ENCODE peak calls at places on chromosomes 2 and 18, in six cellular contexts. U is transverse colon, I is gastrocnemius medialis, G is IMR-90, N is HCT116, F is esophagus squamous epithelium. Z is an unnamed sample. For H3K4me1, the result is how much of the 10 kb centered on the place peaks cover.

GRCh38 chr2:27095745-27096651 is 9.4 kb downstream of the KHK start:
- DNase-seq in U (peak), I (peak), G (peak), F (no peak), N (no peak), Z (peak)

GRCh38 chr18:48967545-48967944 is 16.8 kb upstream of the SMAD7 start:
- DNase-seq in U (no peak), I (no peak), N (no peak), F (no peak), G (no peak), Z (no peak)

GRCh38 chr18:46756172-46756558 is 688 bp downstream of the ST8SIA5 start:
- DNase-seq in U (no peak), I (no peak), G (no peak), N (no peak), F (no peak), Z (no peak)

GRCh38 chr2:153133716-153134115 is 344.8 kb downstream of the RPRM start:
- DNase-seq in F (no peak), I (no peak), U (no peak), G (no peak), N (no peak), Z (no peak)

GRCh38 chr18:45567123-45567522 is 48.2 kb upstream of the SLC14A2 start:
- DNase-seq in N (no peak), U (no peak), G (peak), F (no peak), I (peak), Z (no peak)

GRCh38 chr2:121075006-121075545 is 209.9 kb downstream of the TFCP2L1 start:
- DNase-seq in G (peak), N (peak), I (peak), F (no peak), U (peak), Z (peak)

GRCh38 chr2:30412392-30413321 is 34.4 kb upstream of the LCLAT1 start:
- DNase-seq in G (peak), U (peak), N (no peak), I (peak), F (no peak), Z (peak)

GRCh38 chr2:230871361-230872150 is 6.8 kb downstream of the ITM2C start:
- DNase-seq in N (no peak), I (no peak), U (no peak), G (no peak), F (no peak), Z (no peak)

GRCh38 chr2:167487728-167488127 is 599.4 kb downstream of the XIRP2 start:
- DNase-seq in U (no peak), I (no peak), F (no peak), G (no peak), N (no peak), Z (no peak)

GRCh38 chr18:31983020-31983419 is 35.6 kb upstream of the RNF125 start:
- DNase-seq in G (no peak), U (peak), F (no peak), I (no peak), N (no peak), Z (no peak)

GRCh38 chr2:36672199-36672598 is 24.3 kb upstream of the VIT start:
- DNase-seq in U (no peak), I (no peak), F (no peak), N (peak), G (peak), Z (no peak)

GRCh38 chr2:171964328-171964727 is 35.4 kb upstream of the METAP1D start:
- DNase-seq in I (no peak), N (no peak), G (no peak), U (no peak), F (no peak), Z (no peak)

GRCh38 chr18:77055429-77056310 is 76.9 kb downstream of the MBP start:
- DNase-seq in N (no peak), F (no peak), I (no peak), G (peak), U (no peak), Z (no peak)

GRCh38 chr18:12005542-12006487 is 24.5 kb downstream of the IMPA2 start:
- DNase-seq in F (no peak), N (no peak), U (peak), G (no peak), I (no peak), Z (no peak)

GRCh38 chr2:38534746-38535403 is 67.9 kb downstream of the HNRNPLL start:
- DNase-seq in N (no peak), G (no peak), U (peak), I (no peak), F (no peak), Z (no peak)

GRCh38 chr2:3009499-3009882 is 368.1 kb downstream of the EIPR1 start:
- DNase-seq in N (no peak), G (no peak), F (no peak), U (no peak), I (no peak), Z (no peak)

GRCh38 chr2:240000671-240001070 is 24.5 kb downstream of the NDUFA10 start:
- DNase-seq in I (no peak), U (peak), G (no peak), F (no peak), N (no peak), Z (no peak)

GRCh38 chr18:61580061-61580460 is 246.8 kb downstream of the CDH20 start:
- DNase-seq in I (no peak), N (no peak), G (no peak), F (no peak), U (no peak), Z (no peak)

GRCh38 chr2:60852282-60852860 is 29.0 kb upstream of the REL start:
- DNase-seq in N (no peak), U (no peak), I (peak), G (no peak), F (no peak), Z (no peak)

GRCh38 chr2:221125691-221126090 is 446.4 kb downstream of the EPHA4 start:
- DNase-seq in U (no peak), N (no peak), I (no peak), G (peak), F (no peak), Z (no peak)

GRCh38 chr2:23681356-23682140 is 245.4 kb downstream of the ATAD2B start:
- DNase-seq in U (no peak), N (no peak), I (no peak), F (no peak), G (no peak), Z (no peak)

GRCh38 chr2:235903803-235904637 is 264.2 kb downstream of the GBX2 start:
- DNase-seq in F (no peak), G (no peak), N (no peak), I (no peak), U (no peak), Z (no peak)

GRCh38 chr2:24658531-24659202 is 134.5 kb downstream of the PTRHD1 start:
- DNase-seq in N (no peak), F (no peak), I (peak), G (no peak), U (no peak), Z (no peak)

GRCh38 chr2:9114457-9114856 is 92.2 kb upstream of the ASAP2 start:
- DNase-seq in N (no peak), I (no peak), F (no peak), U (no peak), G (no peak), Z (no peak)

GRCh38 chr2:177281400-177282021 is 17.0 kb upstream of the NFE2L2 start:
- DNase-seq in F (no peak), U (no peak), I (no peak), G (no peak), N (no peak), Z (no peak)

GRCh38 chr2:230758566-230759480 is 46.2 kb downstream of the CAB39 start:
- DNase-seq in U (no peak), F (no peak), N (no peak), I (no peak), G (peak), Z (no peak)

GRCh38 chr2:109265369-109265768 is 136.4 kb downstream of the SH3RF3 start:
- DNase-seq in I (no peak), F (no peak), N (no peak), U (no peak), G (no peak), Z (no peak)

DNA sequence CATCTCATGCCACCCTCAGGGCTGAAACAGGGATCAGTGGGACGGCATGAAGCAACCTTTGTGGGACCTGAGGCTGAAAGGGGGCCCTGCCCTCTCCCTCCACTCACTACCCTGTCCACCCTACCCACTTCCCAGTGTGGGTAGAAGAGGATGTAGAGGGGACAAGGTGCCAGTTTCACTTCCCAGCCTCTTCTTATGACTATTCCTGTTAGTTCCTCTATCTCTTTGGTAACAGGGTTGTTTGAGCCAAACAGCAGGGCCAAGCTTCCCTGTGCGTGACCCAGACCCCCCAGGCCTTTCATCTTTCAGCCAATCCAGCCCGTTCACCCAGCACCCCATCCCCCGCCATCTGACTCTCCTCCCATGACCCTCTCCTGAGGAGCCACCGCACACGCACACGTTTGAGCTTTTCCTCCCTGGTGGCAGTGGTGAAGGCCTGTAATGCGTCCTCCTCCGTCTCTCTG is 82.3 kb downstream of the STPG4 start:
- DNase-seq in G (no peak), F (no peak), I (peak), U (peak), N (no peak), Z (peak)
- H3K4me1 ChIP-seq in G (half or more), F (half or more), I (half or more), U (half or more), N (half or more), Z (under half)

DNA sequence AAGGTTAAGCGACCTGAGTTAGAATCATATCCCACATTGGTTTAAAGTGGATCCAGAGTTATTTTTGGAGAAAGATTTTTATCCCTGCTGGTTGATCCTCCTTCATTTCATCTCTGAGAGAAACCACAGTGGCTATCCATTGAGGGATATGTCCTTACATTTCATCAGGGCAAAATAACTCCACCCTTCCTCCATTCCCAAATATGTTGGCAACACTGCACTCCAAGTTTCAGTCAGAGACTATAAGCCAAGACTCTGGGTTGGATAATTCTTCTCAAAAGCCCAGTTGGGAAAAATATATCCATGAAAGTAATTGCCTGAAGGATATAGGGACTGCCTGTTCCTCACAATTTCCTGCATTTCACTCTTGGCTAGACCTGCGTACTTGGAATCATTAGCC is 27.8 kb upstream of the EPB41L3 start:
- DNase-seq in U (no peak), G (no peak), F (no peak), N (no peak), I (no peak), Z (no peak)
- H3K27ac ChIP-seq in U (no peak), G (no peak), F (no peak), N (no peak), I (no peak), Z (no peak)

GRCh38 chr2:183542593-183542992 is 418.4 kb downstream of the NUP35 start:
- DNase-seq in G (no peak), N (no peak), I (no peak), F (no peak), U (peak), Z (no peak)
- TF ChIP-seq POLR2A in G (no peak), N (no peak), I (no peak), F (no peak), U (no peak), Z (no peak)

GRCh38 chr2:95021847-95022246 is 3.7 kb upstream of the MAL start:
- DNase-seq in U (no peak), I (no peak), N (no peak), F (no peak), G (no peak), Z (no peak)

GRCh38 chr2:95022309-95023221 is 2.9 kb upstream of the MAL start:
- DNase-seq in N (peak), F (no peak), I (peak), U (peak), G (peak), Z (no peak)

GRCh38 chr2:95019572-95019971 is 5.9 kb upstream of the MAL start:
- DNase-seq in N (no peak), F (no peak), G (no peak), I (no peak), U (no peak), Z (no peak)

GRCh38 chr2:95020275-95021014 is 5.1 kb upstream of the MAL start:
- DNase-seq in I (no peak), U (no peak), F (no peak), N (no peak), G (no peak), Z (no peak)

GRCh38 chr2:95021015-95021399 is 4.5 kb upstream of the MAL start:
- DNase-seq in F (no peak), U (no peak), G (no peak), N (no peak), I (no peak), Z (no peak)
- H3K4me1 ChIP-seq in F (under half), U (under half), G (under half), N (under half), I (under half), Z (under half)

GRCh38 chr2:159211447-159212396 is 74.8 kb downstream of the WDSUB1 start:
- DNase-seq in G (peak), U (no peak), I (no peak), N (no peak), F (no peak), Z (no peak)
- H3K27ac ChIP-seq in G (no peak), U (no peak), I (no peak), N (no peak), F (no peak), Z (no peak)

GRCh38 chr2:144277622-144278354 is 242.1 kb downstream of the ZEB2 start:
- DNase-seq in I (no peak), G (no peak), F (no peak), N (no peak), U (no peak), Z (no peak)
- TF ChIP-seq POLR2A in I (no peak), G (no peak), F (no peak), N (no peak), U (no peak), Z (no peak)

Z was measured in ovary.